ENCODE peak calls at places on chromosomes 16 and 17, in six cellular contexts. U is mesenchymal stem cell, I is trophoblast cell, F is IMR-90, R is H9, M is H1. S is an unnamed sample. For H3K9me3, the result is how much of the 10 kb centered on the place peaks cover.

GRCh38 chr17:60164164-60164563 is 14.4 kb downstream of the CA4 start:
- DNase-seq in F (no peak), U (no peak), M (no peak), I (no peak), R (no peak), S (no peak)

GRCh38 chr17:4900231-4901107 is 1.1 kb downstream of the C17orf107 start:
- DNase-seq in R (peak), I (peak), U (no peak), M (peak), F (no peak), S (no peak)

GRCh38 chr16:49019081-49019633 is 262.5 kb downstream of the CBLN1 start:
- DNase-seq in I (no peak), M (peak), F (peak), R (peak), U (no peak), S (peak)

GRCh38 chr16:67936124-67936875 is at the start of gene PSMB10:
- DNase-seq in U (peak), F (peak), R (no peak), I (peak), M (peak), S (peak)

GRCh38 chr17:9902116-9902515 is 3.0 kb downstream of the RCVRN start:
- DNase-seq in R (no peak), I (no peak), U (no peak), F (peak), M (no peak), S (no peak)

GRCh38 chr17:55743103-55743679 is 7.7 kb upstream of the PCTP start:
- DNase-seq in F (no peak), I (peak), M (no peak), R (no peak), U (no peak), S (no peak)

GRCh38 chr16:70457446-70457845 is 3.1 kb downstream of the FCSK start:
- DNase-seq in I (no peak), R (no peak), F (no peak), U (no peak), M (no peak), S (no peak)

GRCh38 chr16:57624044-57624688 is 4.3 kb upstream of the ADGRG1 start:
- DNase-seq in F (peak), M (no peak), I (peak), U (no peak), R (no peak), S (no peak)

DNA sequence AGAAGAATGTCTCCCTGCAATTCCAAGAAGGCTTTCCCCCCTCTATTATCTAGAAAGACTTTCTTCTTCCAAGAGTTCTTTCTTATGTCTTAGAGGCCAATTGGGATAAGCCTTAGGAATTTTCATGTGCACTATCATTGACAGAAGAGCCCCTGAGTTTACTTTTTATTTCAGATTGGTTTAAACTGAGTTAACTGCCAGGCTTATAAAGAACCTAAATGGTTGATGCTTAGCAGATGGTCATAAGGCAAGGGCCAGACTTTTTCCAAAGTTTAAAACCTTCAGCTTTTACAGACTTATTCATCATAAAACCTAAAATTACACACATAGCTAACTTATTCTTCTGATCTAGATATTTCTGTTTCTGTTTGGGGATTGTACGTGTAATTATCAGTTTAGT is 9.1 kb downstream of the CAPNS2 start:
- DNase-seq in M (no peak), R (no peak), F (no peak), U (no peak), I (no peak), S (no peak)
- H4K8ac ChIP-seq in M (no peak), R (no peak), F (no peak), U (no peak), I (no peak), S (no peak)

DNA sequence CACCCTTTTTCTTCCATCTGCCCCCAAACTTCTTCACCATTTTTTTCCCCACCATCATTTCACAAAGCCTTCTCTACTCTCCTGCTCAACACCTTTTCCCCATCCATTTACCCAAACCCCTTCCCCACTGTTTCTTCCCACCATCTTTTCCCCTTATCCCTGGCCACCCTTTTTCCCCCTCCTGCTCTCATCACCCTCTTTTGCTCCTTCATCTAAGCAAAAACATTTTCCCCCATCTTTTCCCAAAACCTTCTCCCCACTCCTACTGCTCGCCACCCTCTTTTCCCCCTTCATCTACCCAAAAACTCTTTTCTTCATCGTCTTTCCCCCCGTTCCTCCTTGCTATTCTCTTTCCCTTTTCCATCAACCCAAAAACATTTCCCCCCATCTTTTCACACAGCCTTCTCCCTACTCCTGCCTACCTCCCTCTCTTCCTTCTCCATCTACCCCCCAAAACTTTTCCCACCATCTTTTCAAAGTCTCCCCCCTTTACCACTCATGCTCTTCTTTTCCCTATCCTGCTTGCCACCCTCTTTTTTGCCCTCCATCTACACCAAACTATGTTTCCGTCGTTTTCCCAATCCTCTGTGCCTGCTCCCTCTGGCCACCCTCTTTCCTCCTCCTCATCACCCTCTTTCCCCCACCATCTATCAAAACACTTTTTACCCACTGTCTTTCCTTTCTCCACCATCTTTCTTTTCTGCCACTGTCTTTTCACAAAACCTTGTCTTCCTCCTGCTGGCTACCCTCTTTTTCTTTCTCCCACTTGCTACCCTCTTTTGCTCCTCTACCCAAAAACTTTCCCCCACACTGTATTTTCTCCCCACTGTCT is 205.8 kb upstream of the WSB1 start:
- DNase-seq in M (no peak), I (no peak), F (no peak), U (no peak), R (no peak), S (no peak)
- H3K9me3 ChIP-seq in M (half or more), I (under half), F (under half), U (under half), R (half or more), S (under half)

DNA sequence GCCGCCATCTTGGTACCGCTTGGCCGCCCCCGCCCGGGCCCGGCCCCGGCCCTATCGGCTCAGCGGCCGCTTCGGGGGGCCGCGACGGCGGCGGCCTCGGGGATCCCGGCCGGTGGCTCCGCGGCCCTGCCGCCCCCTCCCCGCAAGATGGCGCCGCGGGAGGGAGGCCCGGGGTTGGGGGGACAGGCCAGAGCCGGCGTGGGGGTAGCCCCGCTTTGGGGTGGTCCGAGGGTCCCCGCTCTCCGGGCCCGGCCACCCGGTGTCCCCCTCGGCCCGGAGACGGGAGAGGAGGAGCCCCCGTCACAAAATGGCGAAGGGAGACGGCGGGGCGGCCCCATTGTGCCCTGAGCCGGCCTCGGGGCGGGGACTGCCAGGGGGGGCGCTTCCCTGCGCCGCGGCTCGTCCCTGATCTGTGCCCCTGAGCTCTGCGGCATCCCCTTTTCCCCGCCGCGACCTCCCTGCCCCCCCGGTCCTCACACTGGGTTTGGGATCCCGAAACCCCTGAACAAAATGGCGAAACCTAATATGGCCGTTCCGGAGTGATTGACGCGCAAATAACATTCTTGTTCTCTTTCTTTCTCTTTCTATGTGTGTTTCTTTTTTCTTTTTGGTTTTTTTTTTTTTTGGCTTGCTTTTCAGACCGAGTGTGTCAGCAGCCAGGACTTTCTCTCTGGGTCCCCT is 978 bp downstream of the HAPSTR1 start:
- DNase-seq in F (no peak), M (peak), R (no peak), U (peak), I (peak), S (peak)
- H4K8ac ChIP-seq in F (no peak), M (peak), R (no peak), U (peak), I (peak), S (no peak)

GRCh38 chr16:35651841-35652240 is 2192.4 kb downstream of the TP53TG3F start:
- DNase-seq in R (no peak), M (no peak), F (no peak), U (no peak), I (no peak), S (no peak)
- H3K9me3 ChIP-seq in R (half or more), M (half or more), F (under half), U (under half), I (under half), S (under half)

DNA sequence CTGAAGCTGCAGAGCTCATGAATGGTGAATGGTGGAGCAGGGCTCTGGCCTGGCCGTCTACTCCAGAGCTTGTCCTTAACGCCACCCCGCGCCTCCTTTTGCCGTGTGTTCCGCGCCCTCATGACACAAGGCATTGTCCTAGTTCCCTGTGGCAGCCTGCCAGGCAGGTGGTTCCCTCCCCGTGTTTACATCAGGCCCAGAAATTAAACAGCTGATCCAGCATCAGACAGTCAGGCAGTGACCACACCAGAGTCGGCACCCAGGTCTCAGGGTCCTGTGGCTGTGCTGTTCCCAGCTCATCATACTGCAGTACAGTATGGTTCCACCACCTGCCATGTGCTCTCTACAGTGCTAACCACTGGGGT is 119.7 kb downstream of the RAB11FIP4 start:
- DNase-seq in M (no peak), R (no peak), F (no peak), U (no peak), I (no peak), S (no peak)
- H4K8ac ChIP-seq in M (no peak), R (no peak), F (no peak), U (no peak), I (no peak), S (no peak)

GRCh38 chr16:79006762-79007161 is 593.8 kb downstream of the MAF start:
- DNase-seq in I (no peak), M (no peak), R (no peak), U (no peak), F (no peak), S (no peak)

GRCh38 chr16:79008036-79008868 is 592.3 kb downstream of the MAF start:
- DNase-seq in U (peak), I (no peak), R (no peak), F (no peak), M (no peak), S (no peak)

GRCh38 chr16:79007614-79008013 is 592.9 kb downstream of the MAF start:
- DNase-seq in I (peak), M (no peak), U (peak), F (no peak), R (no peak), S (no peak)

GRCh38 chr16:79009911-79010310 is 590.6 kb downstream of the MAF start:
- DNase-seq in I (no peak), R (no peak), U (no peak), F (no peak), M (no peak), S (no peak)

GRCh38 chr16:79008869-79009179 is 591.7 kb downstream of the MAF start:
- DNase-seq in U (no peak), F (no peak), I (no peak), M (no peak), R (no peak), S (no peak)
- H3K9me3 ChIP-seq in U (under half), F (half or more), I (under half), M (under half), R (under half), S (under half)

S was measured in neuronal stem cell.